ENCODE peak calls at places on chromosomes 7 and 10, in four cellular contexts. M, O, A and G are unnamed samples.

GRCh38 chr7:7351156-7351555 is 168.8 kb downstream of the C1GALT1 start:
- DNase-seq in O (no peak), A (no peak), M (no peak), G (no peak)

GRCh38 chr10:114256822-114257221 is 17.8 kb downstream of the VWA2 start:
- DNase-seq in O (no peak), M (no peak), A (no peak), G (no peak)

GRCh38 chr7:99525713-99526440 is 21.4 kb downstream of the ZKSCAN5 start:
- DNase-seq in A (no peak), M (no peak), O (no peak), G (no peak)

GRCh38 chr10:98555011-98555619 is 108.4 kb upstream of the HPS1 start:
- DNase-seq in M (no peak), A (no peak), O (no peak), G (no peak)

GRCh38 chr7:151550601-151551286 is 31.0 kb upstream of the RHEB start:
- DNase-seq in A (no peak), M (no peak), O (no peak), G (no peak)

GRCh38 chr7:130430841-130431713 is 9.7 kb downstream of the CEP41 start:
- DNase-seq in M (no peak), O (no peak), A (no peak), G (peak)

GRCh38 chr7:124783271-124783670 is 17.7 kb upstream of the GPR37 start:
- DNase-seq in M (no peak), O (no peak), A (no peak), G (no peak)

GRCh38 chr7:20541615-20542349 is 73.7 kb upstream of the ABCB5 start:
- DNase-seq in A (no peak), M (no peak), O (no peak), G (no peak)

GRCh38 chr10:50286517-50286916 is 35.2 kb upstream of the ASAH2 start:
- DNase-seq in A (no peak), M (no peak), O (no peak), G (peak)

GRCh38 chr7:66627876-66628360 is 763 bp upstream of the KCTD7 start:
- DNase-seq in M (no peak), A (no peak), O (no peak), G (no peak)

GRCh38 chr7:24963218-24963617 is 16.8 kb downstream of the OSBPL3 start:
- DNase-seq in A (peak), O (peak), M (peak), G (no peak)

GRCh38 chr10:20105236-20105635 is 289.0 kb downstream of the PLXDC2 start:
- DNase-seq in O (no peak), M (no peak), A (no peak), G (no peak)

GRCh38 chr7:124765401-124766352 is at the start of gene GPR37:
- DNase-seq in M (no peak), O (no peak), A (no peak), G (no peak)

GRCh38 chr10:49369216-49370162 is 26.4 kb downstream of the DRGX start:
- DNase-seq in A (no peak), O (no peak), M (no peak), G (no peak)

GRCh38 chr10:112845145-112845544 is 104.9 kb upstream of the TCF7L2 start:
- DNase-seq in A (no peak), M (no peak), O (no peak), G (no peak)

GRCh38 chr10:5524721-5525531 is at the start of gene CALML3:
- DNase-seq in O (no peak), M (no peak), A (no peak), G (no peak)

GRCh38 chr7:102152672-102153585 is 133.7 kb upstream of the SH2B2 start:
- DNase-seq in A (no peak), M (no peak), O (no peak), G (peak)

GRCh38 chr7:24432677-24433076 is 140.6 kb upstream of the PALS2 start:
- DNase-seq in M (no peak), A (no peak), O (no peak), G (no peak)

GRCh38 chr7:155457544-155458316 is at the start of gene EN2:
- DNase-seq in O (no peak), A (no peak), M (no peak), G (no peak)

GRCh38 chr7:117019786-117020604 is 66.7 kb downstream of the ST7 start:
- DNase-seq in O (peak), A (no peak), M (no peak), G (no peak)

GRCh38 chr10:129446182-129446581 is 20.9 kb upstream of the MGMT start:
- DNase-seq in M (no peak), A (no peak), O (no peak), G (no peak)

GRCh38 chr10:10045765-10046028 is 972.0 kb upstream of the CELF2 start:
- DNase-seq in A (no peak), M (no peak), O (no peak), G (no peak)

GRCh38 chr7:16915405-16915804 is 33.6 kb upstream of the AGR3 start:
- DNase-seq in O (no peak), M (no peak), A (no peak), G (peak)

GRCh38 chr10:72027498-72027897 is 60.9 kb downstream of the SPOCK2 start:
- DNase-seq in O (no peak), M (no peak), A (no peak), G (no peak)

GRCh38 chr7:103989200-103989784 is at the start of gene RELN:
- DNase-seq in A (no peak), M (no peak), O (no peak), G (no peak)

GRCh38 chr10:101693701-101694055 is 1.3 kb downstream of the FBXW4 start:
- DNase-seq in O (no peak), A (no peak), M (peak), G (no peak)

GRCh38 chr10:51052152-51052551 is 22.1 kb upstream of the PRKG1 start:
- DNase-seq in A (no peak), O (no peak), M (no peak), G (no peak)

GRCh38 chr10:34729619-34730018 is 85.5 kb downstream of the PARD3 start:
- DNase-seq in M (no peak), O (no peak), A (no peak), G (no peak)

GRCh38 chr10:127402596-127403409 is 146.3 kb upstream of the NPS start:
- DNase-seq in A (no peak), M (no peak), O (no peak), G (no peak)

GRCh38 chr10:57142925-57143576 is 782.0 kb upstream of the ZWINT start:
- DNase-seq in A (no peak), M (no peak), O (no peak), G (no peak)

GRCh38 chr10:62584726-62585125 is 210.6 kb downstream of the ZNF365 start:
- DNase-seq in M (no peak), O (no peak), A (no peak), G (no peak)

DNA sequence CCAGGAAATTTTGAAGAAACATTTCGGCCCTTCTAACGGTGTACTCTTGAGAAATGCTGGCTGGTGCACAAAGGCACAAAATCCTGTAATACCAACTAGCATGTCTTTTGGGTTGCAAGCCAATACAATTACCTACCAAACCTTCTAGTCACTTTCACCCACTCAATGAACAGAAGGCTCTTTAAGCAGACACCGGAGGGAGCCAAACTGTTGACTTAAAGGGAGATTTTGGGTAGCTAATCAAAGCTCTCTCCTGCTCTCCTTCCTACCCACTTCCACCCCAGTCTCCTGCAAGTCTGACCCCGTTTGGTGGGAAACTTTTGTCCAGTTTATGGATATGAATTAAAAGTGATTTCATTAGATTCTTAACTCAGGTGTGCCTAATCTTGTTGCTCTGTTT is 24.0 kb downstream of the GRM3 start:
- DNase-seq in A (no peak), O (no peak), M (no peak), G (no peak)
- TF ChIP-seq CTCF in A (no peak), O (no peak), M (no peak), G (no peak)

GRCh38 chr10:96991313-96991841 is 159.3 kb downstream of the LCOR start:
- DNase-seq in M (no peak), O (no peak), A (no peak), G (peak)
- H3K4me3 ChIP-seq in M (no peak), O (no peak), A (no peak), G (no peak)

GRCh38 chr7:54782829-54783228 is 23.8 kb upstream of the SEC61G start:
- DNase-seq in O (no peak), M (no peak), A (no peak), G (no peak)

GRCh38 chr7:54785261-54785660 is 26.2 kb upstream of the SEC61G start:
- DNase-seq in O (no peak), A (no peak), M (no peak), G (no peak)

GRCh38 chr7:54783952-54784351 is 24.9 kb upstream of the SEC61G start:
- DNase-seq in M (no peak), A (no peak), O (no peak), G (no peak)

GRCh38 chr7:54792383-54792782 is 33.4 kb upstream of the SEC61G start:
- DNase-seq in O (no peak), M (no peak), A (no peak), G (no peak)

GRCh38 chr7:54788664-54789063 is 29.7 kb upstream of the SEC61G start:
- DNase-seq in M (no peak), O (peak), A (peak), G (peak)
- TF ChIP-seq CTCF in M (no peak), O (peak), A (peak), G (peak)

GRCh38 chr7:44087914-44088838 is 5.8 kb upstream of the POLM start:
- DNase-seq in M (no peak), A (no peak), O (peak), G (peak)
- H3K4me3 ChIP-seq in M (no peak), A (no peak), O (no peak), G (no peak)

GRCh38 chr7:39357648-39358047 is 208.6 kb upstream of the YAE1 start:
- DNase-seq in O (no peak), M (no peak), A (no peak), G (no peak)
- TF ChIP-seq CTCF in O (no peak), M (no peak), A (peak), G (peak)

GRCh38 chr7:1554332-1555045 is 1.5 kb downstream of the TMEM184A start:
- DNase-seq in M (no peak), A (no peak), O (peak), G (no peak)

GRCh38 chr7:1553513-1554210 is 2.3 kb downstream of the TMEM184A start:
- DNase-seq in O (no peak), M (no peak), A (no peak), G (no peak)

GRCh38 chr7:1557006-1557405 is 1.0 kb upstream of the TMEM184A start:
- DNase-seq in M (no peak), A (no peak), O (no peak), G (no peak)

GRCh38 chr7:1555813-1556540 is at the start of gene TMEM184A:
- DNase-seq in O (peak), A (no peak), M (peak), G (no peak)

DNA sequence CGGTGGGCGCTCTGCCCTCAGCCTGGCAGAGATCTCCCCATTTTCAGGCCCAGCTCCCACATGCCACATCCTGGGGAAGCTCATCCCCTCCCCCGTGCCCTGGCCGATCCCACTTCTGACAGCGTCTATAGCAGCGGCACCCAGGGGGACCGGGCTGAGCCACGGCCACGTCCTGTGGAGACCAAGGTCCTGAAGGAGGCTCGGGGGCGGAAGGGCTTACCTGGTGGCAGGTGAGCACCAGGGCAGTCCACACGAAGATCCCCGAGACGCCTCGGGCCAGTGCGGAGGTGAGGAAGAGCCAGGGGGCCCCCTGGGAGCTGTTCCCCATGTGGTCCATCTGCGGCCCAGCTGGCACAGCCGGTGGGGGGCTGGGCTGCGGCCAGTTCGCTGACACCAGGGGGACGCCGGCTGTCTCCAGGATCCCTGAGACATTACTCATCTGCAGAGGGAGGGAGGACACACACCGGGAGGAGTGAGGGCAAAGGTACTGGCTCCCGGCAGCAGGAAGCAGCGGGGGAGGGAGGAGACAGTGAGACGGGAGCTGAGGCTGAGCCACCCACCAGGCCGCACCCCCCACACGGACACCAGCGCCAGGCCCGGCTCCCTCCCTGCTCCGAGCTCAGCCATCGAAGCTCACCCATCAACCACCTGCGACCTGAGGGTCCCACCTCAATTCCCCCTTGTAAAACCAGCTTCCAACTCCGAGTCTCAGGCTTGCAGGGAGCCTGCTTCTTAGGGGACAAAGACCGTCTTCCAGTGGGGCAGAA is 776 bp downstream of the TMEM184A start:
- DNase-seq in M (no peak), O (peak), A (no peak), G (no peak)
- H3K4me3 ChIP-seq in M (no peak), O (no peak), A (no peak), G (no peak)